ENCODE peak calls at places on chromosome 11, in seven cellular contexts. S is colonic mucosa, D is psoas muscle, U is cardiac muscle cell, G is esophagus squamous epithelium, W is endodermal cell, R is ovary. E is an unnamed sample. For H3K9me3 and H3K4me1, the result is how much of the 10 kb centered on the place peaks cover.

GRCh38 chr11:107549253-107549953 is 16.1 kb downstream of the ALKBH8 start:
- DNase-seq in S (peak), D (no peak), U (peak), G (no peak), W (no peak), R (no peak), E (no peak)

GRCh38 chr11:60914620-60915249 is 777 bp downstream of the TMEM109 start:
- DNase-seq in S (peak), D (peak), U (peak), G (no peak), W (peak), R (peak), E (no peak)

GRCh38 chr11:128860571-128861361 is 6.3 kb downstream of the KCNJ1 start:
- DNase-seq in S (no peak), D (no peak), U (no peak), G (no peak), W (no peak), R (no peak), E (no peak)

GRCh38 chr11:72222106-72222891 is 2.3 kb upstream of the INPPL1 start:
- DNase-seq in S (no peak), D (no peak), U (no peak), G (no peak), W (peak), R (no peak), E (peak)

GRCh38 chr11:122679441-122679840 is 23.9 kb downstream of the UBASH3B start:
- DNase-seq in S (no peak), D (no peak), U (no peak), G (no peak), W (no peak), R (no peak), E (no peak)

GRCh38 chr11:29260939-29261705 is 755.7 kb downstream of the KCNA4 start:
- DNase-seq in S (no peak), D (no peak), U (no peak), G (no peak), W (no peak), R (no peak), E (no peak)

GRCh38 chr11:94314064-94314463 is 9.7 kb downstream of the IZUMO1R start:
- DNase-seq in S (no peak), D (no peak), U (no peak), G (no peak), W (no peak), R (no peak), E (no peak)

GRCh38 chr11:80632156-80632555 is 1191.3 kb upstream of the TENM4 start:
- DNase-seq in S (no peak), D (no peak), U (no peak), G (no peak), W (no peak), R (no peak), E (no peak)

GRCh38 chr11:125945797-125946520 is at the start of gene VSIG10L2:
- DNase-seq in S (no peak), D (no peak), U (no peak), G (no peak), W (no peak), R (no peak), E (no peak)

GRCh38 chr11:14499178-14499559 is 442 bp downstream of the COPB1 start:
- DNase-seq in S (peak), D (no peak), U (peak), G (no peak), W (no peak), R (no peak), E (peak)

GRCh38 chr11:86068138-86068861 is 584 bp downstream of the PICALM start:
- DNase-seq in S (peak), D (no peak), U (peak), G (no peak), W (peak), R (no peak), E (peak)

GRCh38 chr11:113462830-113463229 is 12.4 kb downstream of the DRD2 start:
- DNase-seq in S (no peak), D (no peak), U (no peak), G (no peak), W (no peak), R (no peak), E (no peak)

GRCh38 chr11:36109850-36110606 is 166.2 kb downstream of the LDLRAD3 start:
- DNase-seq in S (no peak), D (no peak), U (no peak), G (no peak), W (peak), R (no peak), E (no peak)

GRCh38 chr11:95877288-95877687 is 46.6 kb downstream of the MTMR2 start:
- DNase-seq in S (no peak), D (no peak), U (peak), G (no peak), W (no peak), R (no peak), E (no peak)

GRCh38 chr11:66569076-66569475 is 670 bp upstream of the CTSF start:
- DNase-seq in S (no peak), D (no peak), U (no peak), G (no peak), W (no peak), R (no peak), E (no peak)

GRCh38 chr11:63937713-63938480 is 905 bp upstream of the NAA40 start:
- DNase-seq in S (peak), D (no peak), U (no peak), G (no peak), W (peak), R (peak), E (peak)

GRCh38 chr11:76203131-76203925 is 3.0 kb downstream of the WNT11 start:
- DNase-seq in S (no peak), D (peak), U (no peak), G (no peak), W (no peak), R (no peak), E (peak)

GRCh38 chr11:76206077-76206326 is 300 bp downstream of the WNT11 start:
- DNase-seq in S (no peak), D (no peak), U (no peak), G (no peak), W (no peak), R (no peak), E (no peak)

GRCh38 chr11:76206327-76207081 is at the start of gene WNT11:
- DNase-seq in S (peak), D (peak), U (peak), G (no peak), W (peak), R (peak), E (peak)

GRCh38 chr11:76203937-76204336 is 2.4 kb downstream of the WNT11 start:
- DNase-seq in S (no peak), D (no peak), U (no peak), G (no peak), W (no peak), R (no peak), E (no peak)

GRCh38 chr11:76205252-76206076 is 838 bp downstream of the WNT11 start:
- DNase-seq in S (no peak), D (peak), U (no peak), G (no peak), W (peak), R (no peak), E (peak)
- H3K4me3 ChIP-seq in S (peak), D (peak), U (peak), G (peak), W (peak), R (no peak), E (no peak)

GRCh38 chr11:58726594-58727414 is 4.9 kb downstream of the GLYAT start:
- DNase-seq in S (no peak), D (no peak), U (no peak), G (no peak), W (no peak), R (no peak), E (no peak)

GRCh38 chr11:58730507-58731089 is 1.1 kb downstream of the GLYAT start:
- DNase-seq in S (no peak), D (no peak), U (no peak), G (no peak), W (no peak), R (no peak), E (no peak)

GRCh38 chr11:58731819-58732218 is at the start of gene GLYAT:
- DNase-seq in S (no peak), D (no peak), U (no peak), G (no peak), W (no peak), R (no peak), E (no peak)

GRCh38 chr11:58727415-58727797 is 4.3 kb downstream of the GLYAT start:
- DNase-seq in S (no peak), D (no peak), U (no peak), G (no peak), W (no peak), R (no peak), E (no peak)
- H3K9me3 ChIP-seq in S (under half), D (under half), U (under half), G (under half), W (under half), R (under half), E (under half)

GRCh38 chr11:69774354-69775162 is 583 bp downstream of the FGF4 start:
- DNase-seq in S (no peak), D (no peak), U (no peak), G (no peak), W (peak), R (no peak), E (no peak)
- H3K4me1 ChIP-seq in S (under half), D (under half), U (under half), G (under half), W (under half), R (under half), E (under half)

GRCh38 chr11:2300936-2301630 is 635 bp downstream of the C11orf21 start:
- DNase-seq in S (no peak), D (peak), U (no peak), G (no peak), W (no peak), R (no peak), E (peak)
- H3K4me3 ChIP-seq in S (peak), D (no peak), U (no peak), G (peak), W (no peak), R (no peak), E (no peak)

E was measured in right cardiac atrium.